ENCODE peak calls at places on chromosomes 13 and 19, in ten cellular contexts. One of them, this sample, is unnamed.

GRCh38 chr19:6610934-6611370 is 20.0 kb upstream of the CD70 start:
- DNase-seq in amniotic epithelial cell: peak; percentile 20
- DNase-seq in HTR-8/SVneo: peak; percentile 72
- DNase-seq in psoas muscle: no peak
- DNase-seq in activated gamma-delta T cell: no peak
- DNase-seq in GM19239: no peak
- DNase-seq in ascending aorta: no peak
- DNase-seq in spleen: no peak
- DNase-seq in hypothalamus: no peak
- DNase-seq in activated T-cell treated with anti-CD3 and anti-CD28 coated beads for 1 hour: no peak
- DNase-seq in this sample: no peak

GRCh38 chr19:532578-533484 is 1.3 kb downstream of the CDC34 start:
- DNase-seq in amniotic epithelial cell: peak; percentile 65
- DNase-seq in HTR-8/SVneo: no peak
- DNase-seq in psoas muscle: peak; percentile 84
- DNase-seq in activated gamma-delta T cell: no peak
- DNase-seq in GM19239: peak; percentile 63
- DNase-seq in ascending aorta: no peak
- DNase-seq in spleen: peak; percentile 87
- DNase-seq in hypothalamus: peak; percentile 31
- DNase-seq in activated T-cell treated with anti-CD3 and anti-CD28 coated beads for 1 hour: no peak
- DNase-seq in this sample: no peak

GRCh38 chr13:44306401-44307192 is 67.0 kb upstream of the SERP2 start:
- DNase-seq in amniotic epithelial cell: peak; percentile 90
- DNase-seq in HTR-8/SVneo: peak; percentile 26
- DNase-seq in psoas muscle: peak; percentile 45
- DNase-seq in activated gamma-delta T cell: no peak
- DNase-seq in GM19239: no peak
- DNase-seq in ascending aorta: peak; percentile 38
- DNase-seq in spleen: no peak
- DNase-seq in hypothalamus: no peak
- DNase-seq in activated T-cell treated with anti-CD3 and anti-CD28 coated beads for 1 hour: no peak
- DNase-seq in this sample: no peak

GRCh38 chr19:4233282-4233853 is 4.0 kb downstream of the EBI3 start:
- DNase-seq in amniotic epithelial cell: peak; percentile 10
- DNase-seq in HTR-8/SVneo: no peak
- DNase-seq in psoas muscle: peak; percentile 52
- DNase-seq in activated gamma-delta T cell: no peak
- DNase-seq in GM19239: no peak
- DNase-seq in ascending aorta: no peak
- DNase-seq in spleen: peak; percentile 91
- DNase-seq in hypothalamus: no peak
- DNase-seq in activated T-cell treated with anti-CD3 and anti-CD28 coated beads for 1 hour: peak; percentile 63
- DNase-seq in this sample: no peak

GRCh38 chr19:49475995-49476880 is 2.2 kb downstream of the FLT3LG start:
- DNase-seq in amniotic epithelial cell: no peak
- DNase-seq in HTR-8/SVneo: no peak
- DNase-seq in psoas muscle: peak; percentile 60
- DNase-seq in activated gamma-delta T cell: peak; percentile 33
- DNase-seq in GM19239: no peak
- DNase-seq in ascending aorta: no peak
- DNase-seq in spleen: no peak
- DNase-seq in hypothalamus: no peak
- DNase-seq in activated T-cell treated with anti-CD3 and anti-CD28 coated beads for 1 hour: peak; percentile 55
- DNase-seq in this sample: no peak

GRCh38 chr13:44676534-44676933 is 100.4 kb upstream of the TSC22D1 start:
- DNase-seq in amniotic epithelial cell: no peak
- DNase-seq in HTR-8/SVneo: no peak
- DNase-seq in psoas muscle: no peak
- DNase-seq in activated gamma-delta T cell: no peak
- DNase-seq in GM19239: no peak
- DNase-seq in ascending aorta: no peak
- DNase-seq in spleen: no peak
- DNase-seq in hypothalamus: no peak
- DNase-seq in activated T-cell treated with anti-CD3 and anti-CD28 coated beads for 1 hour: no peak
- DNase-seq in this sample: no peak

GRCh38 chr13:101681834-101682233 is 229.4 kb downstream of the ITGBL1 start:
- DNase-seq in amniotic epithelial cell: peak; percentile 17
- DNase-seq in HTR-8/SVneo: no peak
- DNase-seq in psoas muscle: no peak
- DNase-seq in activated gamma-delta T cell: no peak
- DNase-seq in GM19239: no peak
- DNase-seq in ascending aorta: no peak
- DNase-seq in spleen: no peak
- DNase-seq in hypothalamus: no peak
- DNase-seq in activated T-cell treated with anti-CD3 and anti-CD28 coated beads for 1 hour: no peak
- DNase-seq in this sample: no peak

GRCh38 chr13:89343165-89343564 is 1672.0 kb downstream of the SLITRK5 start:
- DNase-seq in amniotic epithelial cell: no peak
- DNase-seq in HTR-8/SVneo: no peak
- DNase-seq in psoas muscle: no peak
- DNase-seq in activated gamma-delta T cell: no peak
- DNase-seq in GM19239: no peak
- DNase-seq in ascending aorta: no peak
- DNase-seq in spleen: no peak
- DNase-seq in hypothalamus: no peak
- DNase-seq in activated T-cell treated with anti-CD3 and anti-CD28 coated beads for 1 hour: no peak
- DNase-seq in this sample: no peak

GRCh38 chr13:31048521-31048920 is 113.2 kb downstream of the HSPH1 start:
- DNase-seq in amniotic epithelial cell: no peak
- DNase-seq in HTR-8/SVneo: peak; percentile 35
- DNase-seq in psoas muscle: no peak
- DNase-seq in activated gamma-delta T cell: no peak
- DNase-seq in GM19239: no peak
- DNase-seq in ascending aorta: no peak
- DNase-seq in spleen: no peak
- DNase-seq in hypothalamus: no peak
- DNase-seq in activated T-cell treated with anti-CD3 and anti-CD28 coated beads for 1 hour: no peak
- DNase-seq in this sample: no peak

GRCh38 chr19:33610588-33610987 is 11.2 kb upstream of the CHST8 start:
- DNase-seq in amniotic epithelial cell: no peak
- DNase-seq in HTR-8/SVneo: no peak
- DNase-seq in psoas muscle: no peak
- DNase-seq in activated gamma-delta T cell: no peak
- DNase-seq in GM19239: no peak
- DNase-seq in ascending aorta: no peak
- DNase-seq in spleen: no peak
- DNase-seq in hypothalamus: no peak
- DNase-seq in activated T-cell treated with anti-CD3 and anti-CD28 coated beads for 1 hour: no peak
- DNase-seq in this sample: no peak

GRCh38 chr19:35348909-35349611 is 1.4 kb downstream of the FFAR1 start:
- DNase-seq in amniotic epithelial cell: no peak
- DNase-seq in HTR-8/SVneo: no peak
- DNase-seq in psoas muscle: no peak
- DNase-seq in activated gamma-delta T cell: no peak
- DNase-seq in GM19239: no peak
- DNase-seq in ascending aorta: no peak
- DNase-seq in spleen: peak; percentile 75
- DNase-seq in hypothalamus: no peak
- DNase-seq in activated T-cell treated with anti-CD3 and anti-CD28 coated beads for 1 hour: no peak
- DNase-seq in this sample: no peak

GRCh38 chr13:41470187-41470586 is 12.8 kb downstream of the RGCC start:
- DNase-seq in amniotic epithelial cell: no peak
- DNase-seq in HTR-8/SVneo: no peak
- DNase-seq in psoas muscle: no peak
- DNase-seq in activated gamma-delta T cell: no peak
- DNase-seq in GM19239: no peak
- DNase-seq in ascending aorta: no peak
- DNase-seq in spleen: no peak
- DNase-seq in hypothalamus: no peak
- DNase-seq in activated T-cell treated with anti-CD3 and anti-CD28 coated beads for 1 hour: no peak
- DNase-seq in this sample: no peak

GRCh38 chr13:48302920-48303330 is 626 bp upstream of the RB1 start:
- DNase-seq in amniotic epithelial cell: peak; percentile 52
- DNase-seq in HTR-8/SVneo: no peak
- DNase-seq in psoas muscle: no peak
- DNase-seq in activated gamma-delta T cell: no peak
- DNase-seq in GM19239: no peak
- DNase-seq in ascending aorta: no peak
- DNase-seq in spleen: no peak
- DNase-seq in hypothalamus: no peak
- DNase-seq in activated T-cell treated with anti-CD3 and anti-CD28 coated beads for 1 hour: no peak
- DNase-seq in this sample: no peak

GRCh38 chr13:34044660-34045080 is 226.7 kb downstream of the RFC3 start:
- DNase-seq in amniotic epithelial cell: peak; percentile 81
- DNase-seq in HTR-8/SVneo: peak; percentile 25
- DNase-seq in psoas muscle: no peak
- DNase-seq in activated gamma-delta T cell: no peak
- DNase-seq in GM19239: no peak
- DNase-seq in ascending aorta: no peak
- DNase-seq in spleen: no peak
- DNase-seq in hypothalamus: no peak
- DNase-seq in activated T-cell treated with anti-CD3 and anti-CD28 coated beads for 1 hour: no peak
- DNase-seq in this sample: no peak

GRCh38 chr19:55012294-55012693 is 25.8 kb downstream of the GP6 start:
- DNase-seq in amniotic epithelial cell: no peak
- DNase-seq in HTR-8/SVneo: no peak
- DNase-seq in psoas muscle: no peak
- DNase-seq in activated gamma-delta T cell: no peak
- DNase-seq in GM19239: no peak
- DNase-seq in ascending aorta: no peak
- DNase-seq in spleen: no peak
- DNase-seq in hypothalamus: no peak
- DNase-seq in activated T-cell treated with anti-CD3 and anti-CD28 coated beads for 1 hour: no peak
- DNase-seq in this sample: no peak

GRCh38 chr19:12544401-12544876 is 6.8 kb downstream of the ZNF564 start:
- DNase-seq in amniotic epithelial cell: peak; percentile 77
- DNase-seq in HTR-8/SVneo: peak; percentile 18
- DNase-seq in psoas muscle: no peak
- DNase-seq in activated gamma-delta T cell: no peak
- DNase-seq in GM19239: no peak
- DNase-seq in ascending aorta: no peak
- DNase-seq in spleen: no peak
- DNase-seq in hypothalamus: no peak
- DNase-seq in activated T-cell treated with anti-CD3 and anti-CD28 coated beads for 1 hour: no peak
- DNase-seq in this sample: no peak

GRCh38 chr19:19429361-19429760 is 23.9 kb downstream of the GATAD2A start:
- DNase-seq in amniotic epithelial cell: no peak
- DNase-seq in HTR-8/SVneo: no peak
- DNase-seq in psoas muscle: no peak
- DNase-seq in activated gamma-delta T cell: no peak
- DNase-seq in GM19239: no peak
- DNase-seq in ascending aorta: no peak
- DNase-seq in spleen: no peak
- DNase-seq in hypothalamus: no peak
- DNase-seq in activated T-cell treated with anti-CD3 and anti-CD28 coated beads for 1 hour: no peak
- DNase-seq in this sample: no peak

GRCh38 chr13:40101708-40102359 is 446.4 kb downstream of the COG6 start:
- DNase-seq in amniotic epithelial cell: no peak
- DNase-seq in HTR-8/SVneo: no peak
- DNase-seq in psoas muscle: no peak
- DNase-seq in activated gamma-delta T cell: no peak
- DNase-seq in GM19239: no peak
- DNase-seq in ascending aorta: no peak
- DNase-seq in spleen: no peak
- DNase-seq in hypothalamus: no peak
- DNase-seq in activated T-cell treated with anti-CD3 and anti-CD28 coated beads for 1 hour: no peak
- DNase-seq in this sample: peak; percentile 18

GRCh38 chr19:19463348-19464117 is 51.8 kb downstream of the TSSK6 start:
- DNase-seq in amniotic epithelial cell: peak; percentile 58
- DNase-seq in HTR-8/SVneo: no peak
- DNase-seq in psoas muscle: peak; percentile 72
- DNase-seq in activated gamma-delta T cell: no peak
- DNase-seq in GM19239: no peak
- DNase-seq in ascending aorta: no peak
- DNase-seq in spleen: no peak
- DNase-seq in hypothalamus: no peak
- DNase-seq in activated T-cell treated with anti-CD3 and anti-CD28 coated beads for 1 hour: no peak
- DNase-seq in this sample: no peak

GRCh38 chr13:98749501-98749900 is 3.0 kb downstream of the SLC15A1 start:
- DNase-seq in amniotic epithelial cell: peak; percentile 25
- DNase-seq in HTR-8/SVneo: no peak
- DNase-seq in psoas muscle: no peak
- DNase-seq in activated gamma-delta T cell: no peak
- DNase-seq in GM19239: no peak
- DNase-seq in ascending aorta: no peak
- DNase-seq in spleen: no peak
- DNase-seq in hypothalamus: no peak
- DNase-seq in activated T-cell treated with anti-CD3 and anti-CD28 coated beads for 1 hour: no peak
- DNase-seq in this sample: no peak

GRCh38 chr13:50690020-50690419 is 153.5 kb downstream of the DLEU7 start:
- DNase-seq in amniotic epithelial cell: no peak
- DNase-seq in HTR-8/SVneo: no peak
- DNase-seq in psoas muscle: no peak
- DNase-seq in activated gamma-delta T cell: no peak
- DNase-seq in GM19239: no peak
- DNase-seq in ascending aorta: no peak
- DNase-seq in spleen: no peak
- DNase-seq in hypothalamus: no peak
- DNase-seq in activated T-cell treated with anti-CD3 and anti-CD28 coated beads for 1 hour: no peak
- DNase-seq in this sample: no peak

GRCh38 chr19:51325161-51325979 is 13.9 kb downstream of the IGLON5 start:
- DNase-seq in amniotic epithelial cell: no peak
- DNase-seq in HTR-8/SVneo: no peak
- DNase-seq in psoas muscle: no peak
- DNase-seq in activated gamma-delta T cell: no peak
- DNase-seq in GM19239: no peak
- DNase-seq in ascending aorta: no peak
- DNase-seq in spleen: peak; percentile 61
- DNase-seq in hypothalamus: no peak
- DNase-seq in activated T-cell treated with anti-CD3 and anti-CD28 coated beads for 1 hour: no peak
- DNase-seq in this sample: no peak

GRCh38 chr19:38898788-38899446 is 501 bp downstream of the SIRT2 start:
- DNase-seq in amniotic epithelial cell: peak; percentile 20
- DNase-seq in HTR-8/SVneo: peak; percentile 13
- DNase-seq in psoas muscle: no peak
- DNase-seq in activated gamma-delta T cell: no peak
- DNase-seq in GM19239: no peak
- DNase-seq in ascending aorta: no peak
- DNase-seq in spleen: no peak
- DNase-seq in hypothalamus: no peak
- DNase-seq in activated T-cell treated with anti-CD3 and anti-CD28 coated beads for 1 hour: peak; percentile 7
- DNase-seq in this sample: no peak

GRCh38 chr19:32823747-32824102 is 45.8 kb downstream of the SLC7A9 start:
- DNase-seq in amniotic epithelial cell: no peak
- DNase-seq in HTR-8/SVneo: no peak
- DNase-seq in psoas muscle: no peak
- DNase-seq in activated gamma-delta T cell: no peak
- DNase-seq in GM19239: no peak
- DNase-seq in ascending aorta: no peak
- DNase-seq in spleen: no peak
- DNase-seq in hypothalamus: no peak
- DNase-seq in activated T-cell treated with anti-CD3 and anti-CD28 coated beads for 1 hour: no peak
- DNase-seq in this sample: no peak